ENCODE peak calls at places on chromosomes 6 and 20, in six cellular contexts. F, O, C, R, L and A are unnamed samples.

GRCh38 chr6:81304486-81304885 is 448.0 kb downstream of the TENT5A start:
- ATAC-seq in C (no peak), F (no peak), L (no peak), O (no peak), R (no peak), A (no peak)

GRCh38 chr6:100176321-100176950 is 182.4 kb upstream of the MCHR2 start:
- ATAC-seq in C (peak), L (peak), F (peak), R (no peak), O (no peak), A (no peak)

GRCh38 chr20:32605167-32605656 is 20.1 kb upstream of the NOL4L start:
- ATAC-seq in C (no peak), R (no peak), L (peak), O (no peak), F (peak), A (no peak)

GRCh38 chr20:32583581-32584045 is 1.5 kb downstream of the NOL4L start:
- ATAC-seq in R (peak), F (no peak), L (peak), C (peak), O (peak), A (peak)

GRCh38 chr20:58714340-58714922 is 21.8 kb downstream of the NPEPL1 start:
- ATAC-seq in O (no peak), C (no peak), R (no peak), L (no peak), F (no peak), A (no peak)

GRCh38 chr6:109867009-109867969 is 110.8 kb upstream of the GPR6 start:
- ATAC-seq in C (no peak), R (no peak), F (peak), O (no peak), L (peak), A (no peak)

GRCh38 chr20:51136326-51136725 is 113.4 kb upstream of the KCNG1 start:
- ATAC-seq in L (no peak), O (no peak), C (no peak), R (no peak), F (no peak), A (no peak)

GRCh38 chr6:135871296-135871695 is 19.8 kb downstream of the PDE7B start:
- ATAC-seq in O (no peak), C (no peak), R (no peak), F (no peak), L (peak), A (no peak)

GRCh38 chr6:24809728-24810127 is 11.0 kb upstream of the ARMH2 start:
- ATAC-seq in R (no peak), O (no peak), L (no peak), C (no peak), F (no peak), A (no peak)

GRCh38 chr6:111564482-111564945 is 41.2 kb downstream of the TRAF3IP2 start:
- ATAC-seq in L (peak), F (peak), R (no peak), C (peak), O (peak), A (no peak)

GRCh38 chr6:111591370-111591900 is 14.2 kb downstream of the TRAF3IP2 start:
- ATAC-seq in O (no peak), C (no peak), L (peak), F (peak), R (no peak), A (no peak)

GRCh38 chr20:46365483-46366215 is 40.8 kb downstream of the ELMO2 start:
- ATAC-seq in L (no peak), R (no peak), F (no peak), C (no peak), O (no peak), A (no peak)

GRCh38 chr6:13762648-13763441 is 51.2 kb upstream of the RANBP9 start:
- ATAC-seq in L (no peak), R (peak), F (peak), O (peak), C (peak), A (no peak)

GRCh38 chr6:5747379-5747778 is 259.3 kb downstream of the NRN1 start:
- ATAC-seq in O (no peak), F (no peak), C (no peak), L (peak), R (no peak), A (no peak)

GRCh38 chr6:35048631-35049083 is 92.5 kb downstream of the TCP11 start:
- ATAC-seq in F (no peak), O (peak), R (peak), C (no peak), L (peak), A (peak)

GRCh38 chr6:137097526-137097925 is 52.8 kb upstream of the IL20RA start:
- ATAC-seq in R (no peak), L (no peak), C (no peak), F (no peak), O (no peak), A (no peak)

GRCh38 chr6:108407952-108408351 is 113.1 kb downstream of the AFG1L start:
- ATAC-seq in O (no peak), R (no peak), F (peak), L (peak), C (no peak), A (no peak)

GRCh38 chr20:21503345-21503744 is 10.5 kb downstream of the NKX2-2 start:
- ATAC-seq in F (no peak), O (peak), C (peak), L (no peak), R (no peak), A (peak)

GRCh38 chr6:147322299-147323162 is 118.3 kb downstream of the STXBP5 start:
- ATAC-seq in F (no peak), C (peak), R (peak), L (no peak), O (peak), A (peak)

GRCh38 chr20:59985864-59986263 is 27.6 kb downstream of the CDH26 start:
- ATAC-seq in R (peak), L (peak), F (no peak), O (no peak), C (peak), A (no peak)

GRCh38 chr6:140462495-140463311 is 1088.3 kb upstream of the CITED2 start:
- ATAC-seq in R (no peak), O (no peak), C (no peak), L (peak), F (peak), A (no peak)